ENCODE peak calls at places on chromosomes 16 and 17, in ten cellular contexts. O is Panc1; W is HL-60; Y is hepatocyte; S is CD8-positive, alpha-beta T cell; N is fibroblast of pulmonary artery; M is WERI-Rb-1; T is PC-3; H is Peyer's patch; X is progenitor cell of endocrine pancreas. F is an unnamed sample.

GRCh38 chr16:85654251-85655115 is 34.3 kb downstream of the GINS2 start:
- DNase-seq in O (no peak), W (no peak), Y (no peak), S (no peak), N (no peak), M (no peak), T (no peak), H (no peak), X (no peak), F (no peak)

GRCh38 chr17:40451420-40451819 is 8.2 kb downstream of the IGFBP4 start:
- DNase-seq in O (no peak), W (no peak), Y (peak; percentile 84), S (no peak), N (peak; percentile 95), M (no peak), T (no peak), H (no peak), X (no peak), F (no peak)

GRCh38 chr16:50326835-50327465 is 41.8 kb downstream of the BRD7 start:
- DNase-seq in O (peak; percentile 4), W (no peak), Y (no peak), S (peak; percentile 84), N (peak; percentile 30), M (no peak), T (peak; percentile 58), H (peak; percentile 59), X (no peak), F (no peak)

GRCh38 chr17:75754378-75755204 is 10.4 kb downstream of the GALK1 start:
- DNase-seq in O (no peak), W (no peak), Y (no peak), S (no peak), N (no peak), M (peak; percentile 54), T (no peak), H (no peak), X (no peak), F (no peak)

GRCh38 chr16:2473999-2474876 is 689 bp upstream of the TBC1D24 start:
- DNase-seq in O (no peak), W (peak; percentile 41), Y (peak; percentile 84), S (peak; percentile 72), N (peak; percentile 37), M (peak; percentile 44), T (peak; percentile 37), H (peak; percentile 49), X (no peak), F (no peak)

GRCh38 chr17:8162232-8162996 is at the start of gene VAMP2:
- DNase-seq in O (no peak), W (no peak), Y (peak; percentile 94), S (peak; percentile 84), N (peak; percentile 70), M (peak; percentile 72), T (peak; percentile 60), H (peak; percentile 74), X (peak; percentile 73), F (no peak)

GRCh38 chr16:77191259-77191969 is 424 bp downstream of the MON1B start:
- DNase-seq in O (no peak), W (no peak), Y (peak; percentile 26), S (peak; percentile 47), N (no peak), M (no peak), T (no peak), H (no peak), X (no peak), F (no peak)

GRCh38 chr16:79253100-79253631 is 347.4 kb downstream of the MAF start:
- DNase-seq in O (no peak), W (no peak), Y (peak; percentile 59), S (no peak), N (no peak), M (no peak), T (no peak), H (no peak), X (no peak), F (no peak)

GRCh38 chr17:47810901-47811635 is 10.5 kb downstream of the OSBPL7 start:
- DNase-seq in O (no peak), W (no peak), Y (no peak), S (no peak), N (no peak), M (no peak), T (no peak), H (no peak), X (no peak), F (no peak)

GRCh38 chr17:44587339-44587738 is 30.1 kb downstream of the FZD2 start:
- DNase-seq in O (no peak), W (no peak), Y (peak; percentile 87), S (no peak), N (peak; percentile 93), M (no peak), T (peak; percentile 91), H (no peak), X (no peak), F (no peak)

GRCh38 chr17:45639297-45639849 is 144.7 kb upstream of the CRHR1 start:
- DNase-seq in O (no peak), W (no peak), Y (no peak), S (no peak), N (no peak), M (peak; percentile 2), T (no peak), H (peak; percentile 5), X (no peak), F (no peak)

GRCh38 chr17:61240851-61241468 is 158.7 kb upstream of the TBX2 start:
- DNase-seq in O (no peak), W (no peak), Y (no peak), S (no peak), N (no peak), M (no peak), T (no peak), H (no peak), X (no peak), F (no peak)

GRCh38 chr16:57648590-57649442 is 19.3 kb upstream of the ADGRG3 start:
- DNase-seq in O (peak; percentile 85), W (peak; percentile 65), Y (peak; percentile 86), S (peak; percentile 77), N (peak; percentile 85), M (peak; percentile 80), T (peak; percentile 86), H (peak; percentile 69), X (peak; percentile 76), F (peak; percentile 81)

GRCh38 chr17:71338396-71338795 is 782.4 kb upstream of the SOX9 start:
- DNase-seq in O (no peak), W (no peak), Y (no peak), S (no peak), N (peak; percentile 36), M (no peak), T (peak; percentile 13), H (no peak), X (no peak), F (no peak)

GRCh38 chr17:32912218-32912897 is 15.6 kb upstream of the TMEM98 start:
- DNase-seq in O (no peak), W (no peak), Y (peak; percentile 91), S (no peak), N (peak; percentile 75), M (peak; percentile 76), T (peak; percentile 72), H (peak; percentile 21), X (peak; percentile 20), F (no peak)

GRCh38 chr17:21419299-21420239 is 43.4 kb downstream of the KCNJ12 start:
- DNase-seq in O (no peak), W (no peak), Y (no peak), S (peak; percentile 87), N (no peak), M (no peak), T (no peak), H (no peak), X (no peak), F (no peak)

GRCh38 chr17:3127451-3127850 is at the start of gene OR1G1:
- DNase-seq in O (no peak), W (no peak), Y (no peak), S (no peak), N (no peak), M (no peak), T (no peak), H (no peak), X (no peak), F (no peak)

GRCh38 chr16:70739389-70739788 is 53.5 kb upstream of the MTSS2 start:
- DNase-seq in O (no peak), W (no peak), Y (no peak), S (no peak), N (no peak), M (no peak), T (no peak), H (no peak), X (no peak), F (no peak)

GRCh38 chr17:73135774-73136173 is 29.0 kb upstream of the SSTR2 start:
- DNase-seq in O (no peak), W (peak; percentile 62), Y (no peak), S (no peak), N (no peak), M (no peak), T (no peak), H (no peak), X (no peak), F (no peak)

GRCh38 chr17:33012522-33013033 is 20.9 kb downstream of the SPACA3 start:
- DNase-seq in O (no peak), W (no peak), Y (peak; percentile 77), S (no peak), N (peak; percentile 87), M (no peak), T (peak; percentile 85), H (no peak), X (no peak), F (no peak)

GRCh38 chr16:56662357-56663354 is 4.9 kb downstream of the MT1F start:
- DNase-seq in O (no peak), W (no peak), Y (no peak), S (peak; percentile 34), N (no peak), M (no peak), T (no peak), H (peak; percentile 25), X (no peak), F (no peak)

GRCh38 chr16:27223226-27223610 is 19.9 kb downstream of the KDM8 start:
- DNase-seq in O (no peak), W (no peak), Y (no peak), S (no peak), N (no peak), M (no peak), T (no peak), H (no peak), X (no peak), F (no peak)
- TF ChIP-seq CTCF in O (no peak), W (no peak), Y (no peak), S (no peak), N (peak; percentile 0), M (peak; percentile 32), T (no peak), H (no peak), X (peak; percentile 8), F (no peak)

GRCh38 chr16:55189975-55190636 is 133.9 kb upstream of the IRX6 start:
- DNase-seq in O (no peak), W (no peak), Y (no peak), S (no peak), N (no peak), M (no peak), T (no peak), H (no peak), X (no peak), F (no peak)
- TF ChIP-seq CTCF in O (no peak), W (no peak), Y (no peak), S (no peak), N (no peak), M (no peak), T (no peak), H (no peak), X (no peak), F (no peak)

GRCh38 chr16:4309833-4310266 is 6.0 kb upstream of the GLIS2 start:
- DNase-seq in O (no peak), W (no peak), Y (peak; percentile 84), S (peak; percentile 63), N (peak; percentile 61), M (no peak), T (peak; percentile 58), H (peak; percentile 69), X (peak; percentile 70), F (no peak)
- TF ChIP-seq CTCF in O (peak; percentile 90), W (peak; percentile 90), Y (peak; percentile 70), S (peak; percentile 45), N (peak; percentile 63), M (peak; percentile 40), T (peak; percentile 71), H (peak; percentile 58), X (peak; percentile 74), F (peak; percentile 59)

GRCh38 chr16:1106659-1107058 is 10.6 kb upstream of the C1QTNF8 start:
- DNase-seq in O (no peak), W (no peak), Y (no peak), S (no peak), N (no peak), M (no peak), T (no peak), H (no peak), X (no peak), F (no peak)
- TF ChIP-seq CTCF in O (no peak), W (no peak), Y (no peak), S (no peak), N (no peak), M (no peak), T (no peak), H (no peak), X (peak; percentile 5), F (no peak)